ENCODE peak calls at places on chromosomes 16 and 17, in six cellular contexts. N, S, P, U, D and F are unnamed samples.

GRCh38 chr16:78505544-78506371 is 406.3 kb downstream of the WWOX start:
- DNase-seq in N (no peak), S (no peak), P (peak), U (peak), D (no peak), F (peak)

GRCh38 chr17:15882058-15882720 is 62.7 kb upstream of the ADORA2B start:
- DNase-seq in N (no peak), S (no peak), P (no peak), U (no peak), D (no peak), F (no peak)

GRCh38 chr17:56717471-56717870 is 116.2 kb downstream of the C17orf67 start:
- DNase-seq in N (no peak), S (no peak), P (no peak), U (no peak), D (no peak), F (no peak)

GRCh38 chr17:5416886-5417285 is 2.6 kb downstream of the NUP88 start:
- DNase-seq in N (no peak), S (no peak), P (no peak), U (no peak), D (no peak), F (no peak)

GRCh38 chr16:2033057-2033911 is 6.6 kb downstream of the NHERF2 start:
- DNase-seq in N (no peak), S (no peak), P (peak), U (peak), D (peak), F (peak)

GRCh38 chr16:2968368-2968737 is 795 bp upstream of the PAQR4 start:
- DNase-seq in N (no peak), S (no peak), P (no peak), U (no peak), D (no peak), F (no peak)

GRCh38 chr16:85418978-85419491 is 194.1 kb upstream of the GSE1 start:
- DNase-seq in N (no peak), S (no peak), P (no peak), U (no peak), D (no peak), F (no peak)

GRCh38 chr16:50699345-50700159 is 6.1 kb downstream of the NOD2 start:
- DNase-seq in N (no peak), S (no peak), P (no peak), U (no peak), D (peak), F (no peak)

GRCh38 chr17:8894673-8895578 is 27.5 kb upstream of the PIK3R6 start:
- DNase-seq in N (no peak), S (peak), P (peak), U (peak), D (peak), F (peak)

GRCh38 chr17:78661092-78661770 is 84.0 kb upstream of the DNAH17 start:
- DNase-seq in N (no peak), S (no peak), P (no peak), U (no peak), D (peak), F (no peak)

GRCh38 chr16:85369741-85370528 is 243.2 kb upstream of the GSE1 start:
- DNase-seq in N (no peak), S (no peak), P (peak), U (peak), D (peak), F (no peak)

GRCh38 chr16:87686697-87687570 is 78.9 kb downstream of the KLHDC4 start:
- DNase-seq in N (no peak), S (no peak), P (no peak), U (no peak), D (no peak), F (no peak)

DNA sequence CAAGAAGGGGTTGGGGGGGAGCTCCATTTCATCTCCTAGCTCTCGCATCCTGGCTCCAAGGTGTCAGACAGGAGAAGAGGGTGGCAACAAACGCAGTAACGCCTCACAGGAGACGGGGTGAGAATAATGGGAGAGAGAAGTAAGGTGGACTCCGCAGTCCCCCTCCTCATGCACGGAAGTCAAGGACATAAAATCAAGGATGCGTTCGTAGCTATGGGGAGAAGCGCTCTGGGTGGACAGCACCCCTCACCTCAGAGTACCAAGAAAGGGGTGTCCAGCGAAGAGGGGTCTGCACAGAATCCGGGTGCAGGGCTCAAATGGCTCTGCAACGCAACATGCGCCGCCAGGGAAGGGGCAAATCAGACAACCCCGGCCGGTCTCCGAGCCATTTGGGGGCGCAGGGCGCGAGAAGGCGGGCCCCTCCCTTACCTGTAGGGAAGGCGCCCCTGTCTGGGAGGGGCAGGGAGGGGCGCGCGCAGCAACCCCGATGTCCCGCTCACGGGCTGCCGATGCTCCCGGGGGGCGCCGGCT is 551 bp downstream of the HDAC5 start:
- DNase-seq in N (no peak), S (no peak), P (no peak), U (no peak), D (no peak), F (no peak)
- TF ChIP-seq EP300 in N (no peak), S (no peak), P (no peak), U (no peak), D (no peak), F (no peak)

GRCh38 chr17:77371117-77371887 is 230.5 kb downstream of the SEC14L1 start:
- DNase-seq in N (no peak), S (no peak), P (peak), U (no peak), D (no peak), F (peak)
- TF ChIP-seq EP300 in N (no peak), S (no peak), P (no peak), U (no peak), D (no peak), F (no peak)

GRCh38 chr17:4221899-4222659 is 41.7 kb downstream of the ANKFY1 start:
- DNase-seq in N (peak), S (no peak), P (no peak), U (no peak), D (no peak), F (no peak)

GRCh38 chr17:4221163-4221562 is 42.6 kb downstream of the ANKFY1 start:
- DNase-seq in N (peak), S (no peak), P (no peak), U (no peak), D (no peak), F (no peak)

GRCh38 chr17:4215882-4216411 is 47.8 kb downstream of the ANKFY1 start:
- DNase-seq in N (peak), S (no peak), P (no peak), U (no peak), D (no peak), F (no peak)

GRCh38 chr17:4219241-4219640 is 44.5 kb downstream of the ANKFY1 start:
- DNase-seq in N (no peak), S (no peak), P (no peak), U (no peak), D (no peak), F (no peak)

GRCh38 chr17:4220655-4221054 is 43.1 kb downstream of the ANKFY1 start:
- DNase-seq in N (peak), S (no peak), P (no peak), U (no peak), D (no peak), F (no peak)
- TF ChIP-seq EP300 in N (no peak), S (no peak), P (no peak), U (peak), D (no peak), F (no peak)

GRCh38 chr16:70749006-70749678 is 51.8 kb downstream of the VAC14 start:
- DNase-seq in N (no peak), S (no peak), P (peak), U (no peak), D (no peak), F (no peak)

GRCh38 chr16:70752381-70752780 is 48.6 kb downstream of the VAC14 start:
- DNase-seq in N (no peak), S (no peak), P (no peak), U (no peak), D (no peak), F (no peak)

GRCh38 chr16:70749681-70750601 is 51.0 kb downstream of the VAC14 start:
- DNase-seq in N (no peak), S (no peak), P (no peak), U (no peak), D (no peak), F (no peak)

GRCh38 chr16:70751593-70751992 is 49.4 kb downstream of the VAC14 start:
- DNase-seq in N (no peak), S (no peak), P (peak), U (no peak), D (no peak), F (no peak)

GRCh38 chr16:70750893-70751467 is 50.0 kb downstream of the VAC14 start:
- DNase-seq in N (peak), S (no peak), P (peak), U (peak), D (peak), F (no peak)
- TF ChIP-seq EP300 in N (peak), S (no peak), P (peak), U (peak), D (no peak), F (no peak)

GRCh38 chr17:40447148-40447644 is 3.9 kb downstream of the IGFBP4 start:
- DNase-seq in N (no peak), S (no peak), P (no peak), U (peak), D (no peak), F (no peak)
- TF ChIP-seq EP300 in N (peak), S (no peak), P (no peak), U (peak), D (no peak), F (no peak)